ENCODE peak calls at places on chromosome 9, in four cellular contexts. U, Z, G and D are unnamed samples.

GRCh38 chr9:133835273-133835901 is 97.2 kb upstream of the SARDH start:
- DNase-seq in Z (no peak), G (no peak), U (no peak), D (peak)

GRCh38 chr9:87829756-87830155 is 52.9 kb upstream of the SPATA31E1 start:
- DNase-seq in U (peak), Z (no peak), G (no peak), D (no peak)

GRCh38 chr9:38254151-38254550 is 138.4 kb upstream of the ALDH1B1 start:
- DNase-seq in G (no peak), U (no peak), Z (no peak), D (peak)

GRCh38 chr9:137393176-137394150 is 29.5 kb downstream of the EXD3 start:
- DNase-seq in Z (no peak), U (no peak), G (no peak), D (no peak)

GRCh38 chr9:76717611-76718010 is 46.6 kb upstream of the PCA3 start:
- DNase-seq in U (peak), Z (no peak), G (peak), D (peak)

GRCh38 chr9:113645224-113645971 is 181.9 kb downstream of the RGS3 start:
- DNase-seq in G (no peak), U (no peak), Z (no peak), D (peak)

GRCh38 chr9:1009101-1009707 is 32.7 kb downstream of the DMRT3 start:
- DNase-seq in Z (peak), G (peak), U (peak), D (peak)

GRCh38 chr9:76810377-76810957 is 46.2 kb downstream of the PCA3 start:
- DNase-seq in U (peak), Z (peak), G (peak), D (peak)

GRCh38 chr9:36721846-36722588 is 149.3 kb downstream of the MELK start:
- DNase-seq in U (peak), G (peak), Z (no peak), D (peak)

GRCh38 chr9:17802249-17802857 is 223.5 kb downstream of the SH3GL2 start:
- DNase-seq in G (peak), U (peak), Z (no peak), D (peak)

GRCh38 chr9:116320180-116320799 is 166.7 kb downstream of the PAPPA start:
- DNase-seq in Z (no peak), U (no peak), G (no peak), D (no peak)

GRCh38 chr9:127971357-127972315 is 9.2 kb downstream of the EEIG1 start:
- DNase-seq in Z (no peak), U (no peak), G (peak), D (peak)

GRCh38 chr9:125089331-125089730 is 54.0 kb downstream of the SCAI start:
- DNase-seq in U (no peak), G (no peak), Z (no peak), D (no peak)

GRCh38 chr9:2356391-2356790 is 265.2 kb upstream of the VLDLR start:
- DNase-seq in Z (no peak), U (no peak), G (no peak), D (no peak)

GRCh38 chr9:12849486-12850010 is 74.7 kb downstream of the LURAP1L start:
- DNase-seq in Z (peak), U (no peak), G (peak), D (peak)

GRCh38 chr9:80552931-80553330 is 981.2 kb downstream of the TLE4 start:
- DNase-seq in Z (no peak), G (no peak), U (peak), D (no peak)

GRCh38 chr9:35789541-35789940 is 1.9 kb upstream of the NPR2 start:
- DNase-seq in G (peak), Z (no peak), U (no peak), D (no peak)

GRCh38 chr9:125889524-125890473 is 142.6 kb downstream of the PBX3 start:
- DNase-seq in G (peak), U (peak), Z (no peak), D (peak)

GRCh38 chr9:131630206-131630831 is 85.0 kb downstream of the PRRT1B start:
- DNase-seq in G (no peak), U (no peak), Z (no peak), D (peak)

GRCh38 chr9:136378171-136379002 is 4.9 kb upstream of the CARD9 start:
- DNase-seq in U (no peak), G (no peak), Z (no peak), D (no peak)

GRCh38 chr9:136196465-136197371 is 8.2 kb downstream of the LHX3 start:
- DNase-seq in Z (no peak), U (no peak), G (no peak), D (peak)

GRCh38 chr9:113886471-113886870 is 10.4 kb downstream of the ZNF618 start:
- DNase-seq in Z (no peak), G (no peak), U (no peak), D (no peak)

GRCh38 chr9:14173730-14174129 is 140.2 kb downstream of the NFIB start:
- DNase-seq in U (no peak), Z (no peak), G (no peak), D (peak)

GRCh38 chr9:113187935-113188595 is 33.0 kb downstream of the FKBP15 start:
- DNase-seq in U (peak), G (no peak), Z (peak), D (no peak)

GRCh38 chr9:137311171-137311970 is 9.3 kb upstream of the NRARP start:
- DNase-seq in Z (no peak), U (peak), G (peak), D (peak)

GRCh38 chr9:137145731-137146526 is 7.0 kb downstream of the GRIN1 start:
- DNase-seq in G (peak), U (no peak), Z (no peak), D (no peak)

GRCh38 chr9:6049798-6050197 is 34.4 kb upstream of the RANBP6 start:
- DNase-seq in Z (no peak), G (peak), U (peak), D (peak)

GRCh38 chr9:79257215-79257614 is 314.6 kb upstream of the TLE4 start:
- DNase-seq in G (peak), Z (no peak), U (no peak), D (peak)

GRCh38 chr9:129322022-129322621 is 144.1 kb upstream of the IER5L start:
- DNase-seq in G (no peak), Z (no peak), U (no peak), D (no peak)

GRCh38 chr9:18786936-18787658 is 245.9 kb downstream of the SAXO1 start:
- DNase-seq in Z (no peak), U (peak), G (peak), D (no peak)